ENCODE peak calls at places on chromosomes 3 and 15, in six cellular contexts. G is GOT3, C is NCI-H1092, R is thoracic aorta, I is caudate nucleus, B is non-pigmented ciliary epithelial cell. D is an unnamed sample.

GRCh38 chr3:153595186-153595815 is 433.3 kb downstream of the RAP2B start:
- DNase-seq in R (no peak), G (no peak), C (no peak), B (peak; percentile 31), I (no peak), D (no peak)

GRCh38 chr3:10272977-10273376 is 19.8 kb downstream of the GHRL start:
- DNase-seq in G (no peak), R (no peak), C (no peak), I (no peak), B (no peak), D (no peak)

GRCh38 chr15:62606376-62607164 is 436.0 kb upstream of the TPM1 start:
- DNase-seq in B (peak; percentile 99), I (no peak), G (peak; percentile 43), C (no peak), R (no peak), D (no peak)

GRCh38 chr3:120561251-120562045 is 34.7 kb upstream of the NDUFB4 start:
- DNase-seq in R (no peak), G (no peak), B (no peak), C (peak; percentile 41), I (peak; percentile 10), D (peak; percentile 64)

GRCh38 chr3:112119686-112120484 is 13.2 kb downstream of the GCSAM start:
- DNase-seq in G (no peak), R (no peak), C (no peak), I (no peak), B (no peak), D (no peak)

GRCh38 chr3:78096488-78097255 is 1056.8 kb downstream of the ROBO2 start:
- DNase-seq in I (no peak), G (no peak), C (no peak), B (peak; percentile 60), R (no peak), D (no peak)

GRCh38 chr15:87477056-87477455 is 779.5 kb downstream of the NTRK3 start:
- DNase-seq in I (no peak), C (no peak), G (no peak), R (no peak), B (no peak), D (no peak)

GRCh38 chr3:186331043-186331442 is 31.0 kb downstream of the DGKG start:
- DNase-seq in C (no peak), R (no peak), G (no peak), I (no peak), B (no peak), D (no peak)

GRCh38 chr3:134934933-134935332 is 139.9 kb downstream of the EPHB1 start:
- DNase-seq in R (no peak), G (no peak), C (no peak), I (no peak), B (no peak), D (no peak)

GRCh38 chr15:90035095-90035834 is 34.1 kb downstream of the ZNF710 start:
- DNase-seq in I (no peak), R (no peak), G (no peak), C (no peak), B (peak; percentile 18), D (no peak)

GRCh38 chr3:25587094-25587493 is 77.6 kb downstream of the TOP2B start:
- DNase-seq in B (no peak), R (no peak), C (no peak), G (no peak), I (no peak), D (no peak)

GRCh38 chr3:62622553-62623174 is 249.3 kb upstream of the FEZF2 start:
- DNase-seq in G (no peak), C (no peak), R (no peak), I (no peak), B (no peak), D (peak; percentile 8)

GRCh38 chr3:39021465-39022274 is 30.1 kb downstream of the SCN11A start:
- DNase-seq in I (no peak), C (no peak), G (no peak), R (no peak), B (no peak), D (no peak)

GRCh38 chr3:54320376-54320775 is 198.0 kb downstream of the CACNA2D3 start:
- DNase-seq in C (no peak), R (no peak), I (no peak), B (no peak), G (no peak), D (no peak)

GRCh38 chr3:60669636-60670035 is 581.6 kb downstream of the FHIT start:
- DNase-seq in G (no peak), R (no peak), I (no peak), B (no peak), C (no peak), D (no peak)

GRCh38 chr15:33132722-33133345 is 61.7 kb downstream of the FMN1 start:
- DNase-seq in I (no peak), B (no peak), R (no peak), C (peak; percentile 21), G (no peak), D (peak; percentile 66)

GRCh38 chr15:77633913-77634265 is 1.2 kb upstream of the LINGO1 start:
- DNase-seq in G (no peak), R (no peak), C (no peak), B (no peak), I (no peak), D (no peak)

GRCh38 chr3:170360476-170360875 is 3.0 kb downstream of the SKIL start:
- DNase-seq in G (no peak), C (no peak), R (no peak), I (no peak), B (no peak), D (no peak)

GRCh38 chr3:156459434-156459833 is 95.5 kb downstream of the SSR3 start:
- DNase-seq in R (no peak), C (no peak), B (no peak), G (no peak), I (peak; percentile 20), D (no peak)

GRCh38 chr3:155704771-155705559 is 39.9 kb downstream of the PLCH1 start:
- DNase-seq in I (no peak), G (no peak), B (no peak), R (no peak), C (no peak), D (no peak)

GRCh38 chr3:158104346-158105020 is 1.7 kb downstream of the SHOX2 start:
- DNase-seq in G (no peak), B (no peak), I (no peak), C (no peak), R (no peak), D (no peak)

GRCh38 chr3:186320862-186321568 is 41.0 kb downstream of the DGKG start:
- DNase-seq in B (no peak), R (no peak), G (no peak), I (no peak), C (peak; percentile 10), D (no peak)

GRCh38 chr3:37779289-37780152 is 82.2 kb upstream of the CTDSPL start:
- DNase-seq in B (peak; percentile 60), G (no peak), R (no peak), I (no peak), C (peak; percentile 18), D (peak; percentile 38)

GRCh38 chr15:73881539-73882320 is 8.4 kb downstream of the TBC1D21 start:
- DNase-seq in B (no peak), G (no peak), C (no peak), I (no peak), R (no peak), D (no peak)

GRCh38 chr3:185709241-185709955 is 115.4 kb downstream of the IGF2BP2 start:
- DNase-seq in B (no peak), R (no peak), I (no peak), C (no peak), G (no peak), D (peak; percentile 28)

GRCh38 chr3:165954171-165954570 is 116.9 kb upstream of the BCHE start:
- DNase-seq in R (no peak), G (no peak), I (no peak), C (no peak), B (no peak), D (no peak)

GRCh38 chr3:76873509-76874242 is 166.2 kb upstream of the ROBO2 start:
- DNase-seq in G (no peak), B (no peak), R (no peak), C (no peak), I (no peak), D (no peak)

GRCh38 chr3:178513539-178514410 is 22.5 kb upstream of the KCNMB2 start:
- DNase-seq in B (no peak), C (no peak), I (no peak), R (no peak), G (no peak), D (no peak)

GRCh38 chr15:28289694-28290463 is 32.1 kb downstream of the HERC2 start:
- DNase-seq in B (no peak), G (no peak), I (no peak), C (no peak), R (no peak), D (no peak)

GRCh38 chr3:152244156-152244888 is 24.4 kb upstream of the MBNL1 start:
- DNase-seq in C (no peak), B (no peak), R (no peak), G (no peak), I (no peak), D (no peak)

GRCh38 chr15:87021771-87022170 is 942.1 kb downstream of the AGBL1 start:
- DNase-seq in B (no peak), I (no peak), C (no peak), R (no peak), G (no peak), D (no peak)

GRCh38 chr3:194296832-194297666 is 54.1 kb downstream of the CPN2 start:
- DNase-seq in R (no peak), G (no peak), C (no peak), I (no peak), B (no peak), D (no peak)

GRCh38 chr3:141237701-141238521 is 6.3 kb downstream of the PXYLP1 start:
- DNase-seq in R (no peak), G (no peak), B (no peak), I (no peak), C (peak; percentile 95), D (no peak)

GRCh38 chr15:64865998-64866520 is 24.3 kb downstream of the PLEKHO2 start:
- DNase-seq in B (peak; percentile 90), C (no peak), R (no peak), I (no peak), G (peak; percentile 29), D (no peak)

GRCh38 chr3:42517143-42517542 is 14.7 kb downstream of the VIPR1 start:
- DNase-seq in B (no peak), R (no peak), C (no peak), I (no peak), G (no peak), D (no peak)

GRCh38 chr15:37837276-37837675 is 97.2 kb upstream of the TMCO5A start:
- DNase-seq in C (no peak), I (no peak), G (no peak), B (no peak), R (no peak), D (no peak)

GRCh38 chr3:58013099-58013498 is 4.9 kb downstream of the FLNB start:
- DNase-seq in R (no peak), B (no peak), C (no peak), I (no peak), G (no peak), D (no peak)

GRCh38 chr3:45881031-45882022 is 5.0 kb upstream of the CCR9 start:
- DNase-seq in C (no peak), I (no peak), R (no peak), B (peak; percentile 15), G (no peak), D (no peak)